ENCODE peak calls at places on chromosome 17, in eight cellular contexts. J is IMR-90, B is neural progenitor cell, A is tibial artery, L is retinal pigment epithelial cell, O is mesothelial cell of epicardium, Q is GM12865, Y is glutamatergic neuron. K is an unnamed sample.

GRCh38 chr17:72125226-72125651 is 4.4 kb downstream of the SOX9 start:
- DNase-seq in J (peak), B (peak), A (no peak), L (no peak), O (no peak), Q (no peak), Y (no peak), K (no peak)

GRCh38 chr17:11805952-11806351 is 191.3 kb downstream of the ZNF18 start:
- DNase-seq in J (no peak), B (no peak), A (no peak), L (no peak), O (no peak), Q (no peak), Y (no peak), K (no peak)

GRCh38 chr17:38725066-38725465 is 5.1 kb upstream of the CISD3 start:
- DNase-seq in J (no peak), B (no peak), A (no peak), L (no peak), O (no peak), Q (no peak), Y (no peak), K (no peak)

GRCh38 chr17:35023538-35023937 is 40.0 kb downstream of the RFFL start:
- DNase-seq in J (no peak), B (no peak), A (no peak), L (no peak), O (no peak), Q (no peak), Y (no peak), K (no peak)

GRCh38 chr17:5014357-5014756 is 16.6 kb downstream of the KIF1C start:
- DNase-seq in J (no peak), B (no peak), A (no peak), L (no peak), O (no peak), Q (no peak), Y (no peak), K (no peak)

GRCh38 chr17:73369126-73369525 is 57.3 kb upstream of the CDC42EP4 start:
- DNase-seq in J (no peak), B (no peak), A (no peak), L (no peak), O (no peak), Q (no peak), Y (no peak), K (no peak)

GRCh38 chr17:73165616-73166404 is 1.0 kb downstream of the SSTR2 start:
- DNase-seq in J (no peak), B (peak), A (no peak), L (no peak), O (peak), Q (no peak), Y (peak), K (peak)

GRCh38 chr17:19996502-19996901 is 12.7 kb upstream of the SPECC1 start:
- DNase-seq in J (no peak), B (peak), A (no peak), L (no peak), O (no peak), Q (no peak), Y (peak), K (no peak)

GRCh38 chr17:78883090-78883532 is 19.9 kb downstream of the CEP295NL start:
- DNase-seq in J (peak), B (no peak), A (peak), L (peak), O (no peak), Q (no peak), Y (no peak), K (no peak)

GRCh38 chr17:41917192-41917591 is 1.6 kb downstream of the ACLY start:
- DNase-seq in J (peak), B (peak), A (no peak), L (no peak), O (no peak), Q (no peak), Y (no peak), K (no peak)

GRCh38 chr17:80348551-80349436 is 66.2 kb upstream of the ENDOV start:
- DNase-seq in J (peak), B (no peak), A (peak), L (no peak), O (no peak), Q (no peak), Y (no peak), K (no peak)

GRCh38 chr17:65589321-65589720 is 27.9 kb upstream of the AXIN2 start:
- DNase-seq in J (no peak), B (no peak), A (no peak), L (no peak), O (no peak), Q (no peak), Y (no peak), K (no peak)

GRCh38 chr17:41777579-41778188 is 8.8 kb downstream of the JUP start:
- DNase-seq in J (peak), B (no peak), A (no peak), L (no peak), O (no peak), Q (no peak), Y (no peak), K (no peak)

GRCh38 chr17:71530227-71530626 is 590.6 kb upstream of the SOX9 start:
- DNase-seq in J (no peak), B (no peak), A (no peak), L (no peak), O (no peak), Q (no peak), Y (no peak), K (no peak)

GRCh38 chr17:47915667-47916242 is 19.7 kb downstream of the SP2 start:
- DNase-seq in J (no peak), B (no peak), A (no peak), L (no peak), O (no peak), Q (no peak), Y (no peak), K (no peak)

GRCh38 chr17:47120521-47121095 is 68.5 kb downstream of the CDC27 start:
- DNase-seq in J (peak), B (no peak), A (no peak), L (no peak), O (no peak), Q (no peak), Y (no peak), K (no peak)

GRCh38 chr17:37792787-37793186 is 47.9 kb upstream of the HNF1B start:
- DNase-seq in J (peak), B (peak), A (no peak), L (peak), O (no peak), Q (no peak), Y (no peak), K (no peak)

GRCh38 chr17:36550491-36551417 is 6.0 kb downstream of the GGNBP2 start:
- DNase-seq in J (no peak), B (no peak), A (no peak), L (no peak), O (no peak), Q (peak), Y (no peak), K (peak)

GRCh38 chr17:14051692-14052091 is 17.6 kb upstream of the COX10 start:
- DNase-seq in J (no peak), B (no peak), A (no peak), L (no peak), O (no peak), Q (no peak), Y (no peak), K (no peak)

GRCh38 chr17:59699786-59700185 is 7.4 kb downstream of the PTRH2 start:
- DNase-seq in J (no peak), B (no peak), A (no peak), L (no peak), O (no peak), Q (no peak), Y (no peak), K (no peak)

GRCh38 chr17:75842963-75843576 is 1.1 kb downstream of the UNC13D start:
- DNase-seq in J (no peak), B (no peak), A (no peak), L (no peak), O (no peak), Q (peak), Y (peak), K (no peak)

GRCh38 chr17:65121916-65122821 is 15.0 kb upstream of the RGS9 start:
- DNase-seq in J (no peak), B (no peak), A (no peak), L (no peak), O (no peak), Q (peak), Y (no peak), K (no peak)

GRCh38 chr17:10292057-10292931 is 80.5 kb downstream of the MYH13 start:
- DNase-seq in J (peak), B (no peak), A (no peak), L (no peak), O (no peak), Q (peak), Y (no peak), K (peak)

GRCh38 chr17:69047368-69048263 is 13.1 kb downstream of the ABCA9 start:
- DNase-seq in J (peak), B (no peak), A (peak), L (peak), O (no peak), Q (no peak), Y (no peak), K (no peak)

GRCh38 chr17:81512984-81513668 is 527 bp upstream of the ACTG1 start:
- DNase-seq in J (peak), B (peak), A (peak), L (no peak), O (peak), Q (peak), Y (peak), K (peak)

GRCh38 chr17:36715951-36716350 is 114.6 kb downstream of the MRM1 start:
- DNase-seq in J (no peak), B (no peak), A (no peak), L (no peak), O (no peak), Q (no peak), Y (no peak), K (no peak)

GRCh38 chr17:41971721-41972523 is 5.3 kb downstream of the CNP start:
- DNase-seq in J (no peak), B (no peak), A (peak), L (no peak), O (no peak), Q (no peak), Y (no peak), K (no peak)

GRCh38 chr17:48997103-48997826 is at the start of gene IGF2BP1:
- DNase-seq in J (peak), B (peak), A (no peak), L (no peak), O (peak), Q (peak), Y (peak), K (peak)

GRCh38 chr17:33267279-33267790 is 25.8 kb downstream of the ASIC2 start:
- DNase-seq in J (peak), B (no peak), A (no peak), L (peak), O (no peak), Q (no peak), Y (no peak), K (no peak)

GRCh38 chr17:60602385-60602742 is 2.4 kb downstream of the PPM1D start:
- DNase-seq in J (no peak), B (peak), A (no peak), L (no peak), O (no peak), Q (no peak), Y (no peak), K (no peak)

GRCh38 chr17:74807925-74808324 is 31.8 kb upstream of the NAT9 start:
- DNase-seq in J (peak), B (no peak), A (no peak), L (no peak), O (no peak), Q (no peak), Y (no peak), K (no peak)

GRCh38 chr17:1134634-1135324 is 45.0 kb downstream of the ABR start:
- DNase-seq in J (no peak), B (no peak), A (peak), L (peak), O (no peak), Q (no peak), Y (no peak), K (no peak)

GRCh38 chr17:67834634-67835033 is 9.3 kb downstream of the BPTF start:
- DNase-seq in J (no peak), B (no peak), A (no peak), L (no peak), O (no peak), Q (no peak), Y (no peak), K (no peak)

GRCh38 chr17:67833134-67833533 is 7.8 kb downstream of the BPTF start:
- DNase-seq in J (no peak), B (no peak), A (no peak), L (no peak), O (no peak), Q (no peak), Y (no peak), K (no peak)

GRCh38 chr17:67836205-67836987 is 11.1 kb downstream of the BPTF start:
- DNase-seq in J (peak), B (no peak), A (no peak), L (no peak), O (no peak), Q (no peak), Y (no peak), K (no peak)

GRCh38 chr17:67831268-67831667 is 6.0 kb downstream of the BPTF start:
- DNase-seq in J (no peak), B (no peak), A (no peak), L (no peak), O (no peak), Q (no peak), Y (no peak), K (no peak)

GRCh38 chr17:67833946-67834631 is 8.8 kb downstream of the BPTF start:
- DNase-seq in J (no peak), B (peak), A (no peak), L (no peak), O (no peak), Q (no peak), Y (peak), K (no peak)
- TF ChIP-seq CTCF in J (no peak), B (peak), A (no peak), L (no peak), O (no peak), Q (no peak), Y (peak), K (no peak)

DNA sequence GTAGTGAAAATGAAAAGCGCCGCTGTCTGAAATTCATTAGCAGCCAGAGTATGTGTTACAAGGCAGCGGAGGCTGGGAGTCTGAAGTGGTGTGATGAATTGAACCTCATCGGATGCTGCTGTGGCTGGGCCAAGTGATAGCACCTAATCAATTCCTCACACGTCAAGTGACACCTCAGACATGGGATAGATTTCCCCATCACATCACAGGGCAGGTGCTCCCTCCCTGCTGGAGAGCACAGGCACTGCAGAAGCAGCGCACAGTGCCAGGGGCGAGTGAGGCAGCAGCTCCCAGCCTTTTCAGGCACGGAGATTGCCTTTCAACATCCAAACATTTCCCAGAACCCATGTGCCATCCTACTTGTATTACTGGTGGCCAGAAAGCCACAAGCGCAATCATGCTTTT is 32.2 kb downstream of the DRC3 start:
- DNase-seq in J (no peak), B (peak), A (no peak), L (no peak), O (no peak), Q (no peak), Y (peak), K (no peak)
- TF ChIP-seq CTCF in J (peak), B (peak), A (no peak), L (peak), O (no peak), Q (no peak), Y (peak), K (no peak)

DNA sequence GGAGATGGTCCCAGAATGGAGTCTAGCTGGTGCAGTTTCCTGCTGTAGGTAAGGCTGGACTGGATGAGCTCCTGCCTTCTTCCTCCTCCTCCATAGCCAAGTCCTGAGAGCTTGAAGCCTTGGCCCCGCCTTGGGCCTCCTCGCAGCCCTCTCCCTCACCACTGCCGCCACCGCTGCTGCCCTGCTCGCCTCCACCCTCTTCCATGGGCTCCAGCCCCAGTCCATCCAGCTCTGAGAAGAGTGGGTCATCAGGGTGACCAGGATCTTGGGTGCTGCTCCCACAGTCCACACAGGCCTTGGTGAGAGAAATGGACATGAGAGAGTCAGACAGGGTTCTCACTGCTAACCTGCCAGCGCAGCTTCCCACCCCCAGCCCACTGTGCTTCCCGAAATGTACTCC is 11.2 kb downstream of the PER1 start:
- DNase-seq in J (no peak), B (no peak), A (peak), L (no peak), O (no peak), Q (no peak), Y (no peak), K (no peak)
- TF ChIP-seq CTCF in J (no peak), B (no peak), A (no peak), L (no peak), O (no peak), Q (no peak), Y (no peak), K (no peak)

GRCh38 chr17:18959071-18959844 is 7.3 kb downstream of the SLC5A10 start:
- DNase-seq in J (no peak), B (peak), A (no peak), L (no peak), O (no peak), Q (no peak), Y (no peak), K (no peak)

GRCh38 chr17:18961634-18962493 is 9.9 kb downstream of the SLC5A10 start:
- DNase-seq in J (peak), B (no peak), A (peak), L (no peak), O (no peak), Q (peak), Y (no peak), K (peak)

GRCh38 chr17:18959845-18960240 is 7.9 kb downstream of the SLC5A10 start:
- DNase-seq in J (no peak), B (no peak), A (no peak), L (no peak), O (no peak), Q (no peak), Y (no peak), K (no peak)

GRCh38 chr17:18960803-18961511 is 9.0 kb downstream of the SLC5A10 start:
- DNase-seq in J (peak), B (peak), A (peak), L (no peak), O (peak), Q (peak), Y (peak), K (peak)

DNA sequence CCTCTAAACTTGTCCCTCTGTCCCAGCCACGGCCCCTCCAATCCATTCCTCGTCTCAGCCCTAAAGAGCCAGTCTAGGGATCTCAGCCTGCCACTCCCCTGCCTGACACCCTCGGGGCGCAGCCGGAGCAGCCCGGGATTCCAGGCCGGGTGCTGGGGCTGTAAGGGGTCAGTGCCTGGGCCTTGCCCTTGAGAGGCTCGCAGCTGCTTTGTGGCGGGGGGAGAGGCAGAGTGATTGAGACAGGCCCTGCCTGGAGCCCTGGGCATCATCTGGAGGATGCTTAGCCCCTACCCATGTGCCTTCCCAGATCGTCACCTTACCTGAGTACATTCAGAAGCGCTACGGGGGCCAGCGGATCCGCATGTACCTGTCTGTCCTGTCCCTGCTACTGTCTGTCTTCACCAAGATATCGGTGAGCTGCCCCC is 8.3 kb downstream of the SLC5A10 start:
- DNase-seq in J (no peak), B (no peak), A (peak), L (no peak), O (no peak), Q (no peak), Y (no peak), K (no peak)
- TF ChIP-seq CTCF in J (no peak), B (no peak), A (no peak), L (no peak), O (no peak), Q (no peak), Y (no peak), K (no peak)